ENCODE peak calls at places on chromosome 13, in seven cellular contexts. P is mammary epithelial cell, Z is neural progenitor cell, W is left ventricle myocardium inferior, R is GM23338, V is cardiac muscle cell, S is aorta. C is an unnamed sample.
A peak's percentile ranks its signal among the peaks of the same experiment; 100 is the strongest.

GRCh38 chr13:80100636-80101035 is 240.3 kb downstream of the SPRY2 start:
- DNase-seq in P (no peak), Z (no peak), W (no peak), R (no peak), V (peak; percentile 56), S (no peak), C (no peak)

GRCh38 chr13:98267080-98267912 is 90.2 kb upstream of the RNF113B start:
- DNase-seq in P (peak; percentile 48), Z (no peak), W (no peak), R (no peak), V (peak; percentile 34), S (no peak), C (no peak)

GRCh38 chr13:24038846-24039330 is 121.6 kb upstream of the SPATA13 start:
- DNase-seq in P (peak; percentile 57), Z (no peak), W (no peak), R (no peak), V (peak; percentile 38), S (no peak), C (no peak)

GRCh38 chr13:111472559-111473460 is 152.4 kb downstream of the TEX29 start:
- DNase-seq in P (no peak), Z (no peak), W (no peak), R (no peak), V (no peak), S (no peak), C (no peak)

GRCh38 chr13:74129500-74130144 is 4.6 kb downstream of the KLF12 start:
- DNase-seq in P (peak; percentile 6), Z (no peak), W (peak; percentile 21), R (no peak), V (no peak), S (no peak), C (no peak)

GRCh38 chr13:70253411-70253810 is 145.2 kb upstream of the KLHL1 start:
- DNase-seq in P (peak; percentile 31), Z (no peak), W (no peak), R (no peak), V (no peak), S (no peak), C (no peak)

GRCh38 chr13:24214528-24214927 is 54.0 kb downstream of the SPATA13 start:
- DNase-seq in P (no peak), Z (no peak), W (no peak), R (no peak), V (no peak), S (no peak), C (no peak)

GRCh38 chr13:97660488-97661086 is 226.6 kb downstream of the RAP2A start:
- DNase-seq in P (no peak), Z (no peak), W (peak; percentile 13), R (no peak), V (peak; percentile 10), S (peak; percentile 50), C (no peak)

GRCh38 chr13:83794627-83795026 is 87.6 kb downstream of the SLITRK1 start:
- DNase-seq in P (no peak), Z (no peak), W (no peak), R (no peak), V (no peak), S (no peak), C (no peak)
- H3K27ac ChIP-seq in P (no peak overlapping the region), Z (no peak overlapping the region), W (no peak overlapping the region), R (no peak overlapping the region), V (no peak overlapping the region), S (no peak overlapping the region), C (no peak overlapping the region)

GRCh38 chr13:40379794-40380608 is 286.4 kb downstream of the FOXO1 start:
- DNase-seq in P (no peak), Z (peak; percentile 32), W (no peak), R (peak; percentile 72), V (no peak), S (no peak), C (no peak)
- H3K4me3 ChIP-seq in P (no peak overlapping the region), Z (peak overlapping the region; percentile 23), W (no peak overlapping the region), R (peak overlapping the region; percentile 43), V (no peak overlapping the region), S (no peak overlapping the region), C (no peak overlapping the region)

DNA sequence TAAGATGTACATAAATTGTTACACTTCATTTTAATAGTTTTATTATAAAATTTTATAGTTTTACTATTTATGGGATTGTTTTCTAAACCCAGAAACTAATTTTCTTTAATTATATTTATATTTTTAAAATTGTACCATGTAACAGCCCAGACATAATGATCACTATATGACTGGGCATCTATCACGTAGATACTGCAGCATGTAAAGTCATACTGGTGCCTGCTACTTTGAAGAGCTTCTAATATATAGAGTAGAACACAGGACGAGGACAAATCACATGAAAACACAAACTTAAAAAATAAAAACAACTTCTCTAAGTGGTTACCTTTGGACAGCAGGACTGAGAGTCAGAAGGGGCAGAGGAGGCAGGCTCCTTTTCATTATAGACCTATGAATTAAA is 5.3 kb downstream of the ELF1 start:
- DNase-seq in P (no peak), Z (no peak), W (no peak), R (no peak), V (no peak), S (no peak), C (no peak)
- H3K4me1 ChIP-seq in P (peaks cover 1% of the 10 kb centered on the region), Z (peaks cover 17% of the 10 kb centered on the region), W (peaks cover 55% of the 10 kb centered on the region), R (peaks cover 36% of the 10 kb centered on the region), V (peaks cover under 1% of the 10 kb centered on the region), S (no peaks in the 10 kb centered on the region), C (no peaks in the 10 kb centered on the region)

GRCh38 chr13:51625555-51626345 is 41.5 kb downstream of the WDFY2 start:
- DNase-seq in P (peak; percentile 36), Z (no peak), W (no peak), R (no peak), V (peak; percentile 56), S (peak; percentile 71), C (no peak)

GRCh38 chr13:51624207-51624606 is 39.9 kb downstream of the WDFY2 start:
- DNase-seq in P (no peak), Z (no peak), W (no peak), R (no peak), V (no peak), S (no peak), C (no peak)

GRCh38 chr13:51624695-51625345 is 40.6 kb downstream of the WDFY2 start:
- DNase-seq in P (no peak), Z (no peak), W (no peak), R (no peak), V (no peak), S (no peak), C (no peak)

GRCh38 chr13:51628059-51628852 is 44.0 kb downstream of the WDFY2 start:
- DNase-seq in P (no peak), Z (no peak), W (no peak), R (no peak), V (no peak), S (no peak), C (no peak)

GRCh38 chr13:51626749-51627148 is 42.5 kb downstream of the WDFY2 start:
- DNase-seq in P (peak; percentile 40), Z (no peak), W (no peak), R (no peak), V (no peak), S (no peak), C (no peak)
- H3K27ac ChIP-seq in P (no peak overlapping the region), Z (no peak overlapping the region), W (peak overlapping the region; percentile 50), R (no peak overlapping the region), V (no peak overlapping the region), S (no peak overlapping the region), C (no peak overlapping the region)

GRCh38 chr13:93338906-93339305 is 112.3 kb downstream of the GPC6 start:
- DNase-seq in P (no peak), Z (no peak), W (no peak), R (no peak), V (no peak), S (no peak), C (no peak)

GRCh38 chr13:93344048-93344447 is 117.4 kb downstream of the GPC6 start:
- DNase-seq in P (no peak), Z (no peak), W (no peak), R (no peak), V (no peak), S (no peak), C (no peak)

GRCh38 chr13:93338030-93338429 is 111.4 kb downstream of the GPC6 start:
- DNase-seq in P (no peak), Z (no peak), W (no peak), R (no peak), V (no peak), S (no peak), C (no peak)

GRCh38 chr13:93339550-93339949 is 112.9 kb downstream of the GPC6 start:
- DNase-seq in P (no peak), Z (no peak), W (no peak), R (no peak), V (no peak), S (no peak), C (no peak)

DNA sequence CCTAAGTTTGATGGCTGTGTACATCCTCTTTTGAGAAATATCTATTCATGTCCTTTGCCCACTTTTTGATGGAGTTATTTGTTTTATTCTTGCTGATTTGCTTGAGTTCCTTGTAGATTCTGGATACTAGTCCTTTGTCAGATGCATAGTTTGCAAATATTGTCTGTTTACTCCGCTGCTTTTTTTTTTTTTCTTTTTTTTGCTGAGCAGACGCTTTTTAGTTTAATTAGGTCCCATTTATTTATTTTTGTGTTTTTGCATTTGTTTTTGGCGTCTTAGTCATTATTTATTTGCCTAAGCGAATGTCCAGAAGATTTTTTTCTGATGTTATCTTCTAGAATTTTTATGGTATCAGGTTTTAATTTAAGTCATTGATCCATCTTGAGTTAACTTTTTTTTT is 114.9 kb downstream of the GPC6 start:
- DNase-seq in P (no peak), Z (no peak), W (no peak), R (no peak), V (no peak), S (no peak), C (no peak)
- H3K4me3 ChIP-seq in P (no peak overlapping the region), Z (no peak overlapping the region), W (no peak overlapping the region), R (no peak overlapping the region), V (no peak overlapping the region), S (no peak overlapping the region), C (no peak overlapping the region)